ENCODE peak calls at places on chromosome 12, in seven cellular contexts. P, Y, T, S, D, X and O are unnamed samples.

GRCh38 chr12:55738113-55739024 is 4.6 kb upstream of the GDF11 start:
- DNase-seq in S (peak), P (peak), T (peak), Y (peak), D (peak), X (peak), O (peak)

GRCh38 chr12:113190761-113191160 is 5.2 kb downstream of the RITA1 start:
- DNase-seq in P (peak), X (no peak), S (no peak), T (peak), Y (peak), D (no peak), O (peak)

GRCh38 chr12:54232790-54233189 is 44.0 kb upstream of the SMUG1 start:
- DNase-seq in Y (peak), P (no peak), S (no peak), T (peak), X (no peak), D (no peak), O (peak)

GRCh38 chr12:124764451-124764850 is 99.2 kb downstream of the SCARB1 start:
- DNase-seq in Y (peak), X (no peak), P (no peak), S (peak), D (peak), T (peak), O (peak)

GRCh38 chr12:70576341-70577282 is 60.6 kb downstream of the PTPRB start:
- DNase-seq in X (peak), Y (peak), T (peak), P (no peak), D (peak), S (no peak), O (peak)

GRCh38 chr12:4855121-4855924 is 54.4 kb upstream of the KCNA1 start:
- DNase-seq in P (peak), Y (peak), S (peak), D (peak), T (peak), X (peak), O (peak)

GRCh38 chr12:3419538-3419937 is 71.5 kb upstream of the PRMT8 start:
- DNase-seq in Y (no peak), T (no peak), S (no peak), D (no peak), X (peak), P (no peak), O (no peak)

GRCh38 chr12:95182868-95183415 is 34.3 kb downstream of the FGD6 start:
- DNase-seq in S (no peak), D (peak), T (peak), X (no peak), Y (peak), P (no peak), O (no peak)

GRCh38 chr12:39988574-39988973 is 117.3 kb downstream of the SLC2A13 start:
- DNase-seq in Y (no peak), X (no peak), S (no peak), T (no peak), P (no peak), D (no peak), O (no peak)

GRCh38 chr12:54413284-54414190 is 5.5 kb downstream of the ITGA5 start:
- DNase-seq in X (no peak), D (no peak), T (no peak), P (no peak), S (no peak), Y (peak), O (peak)

GRCh38 chr12:25725874-25726273 is 172.8 kb upstream of the LMNTD1 start:
- DNase-seq in D (peak), P (no peak), X (no peak), T (peak), Y (peak), S (no peak), O (no peak)

GRCh38 chr12:26740991-26741390 is 92.0 kb downstream of the ITPR2 start:
- DNase-seq in T (no peak), Y (no peak), D (no peak), P (no peak), X (no peak), S (no peak), O (no peak)

GRCh38 chr12:124995200-124995961 is 1.9 kb downstream of the BRI3BP start:
- DNase-seq in Y (no peak), T (no peak), D (no peak), P (no peak), S (no peak), X (no peak), O (peak)

GRCh38 chr12:98999569-98999968 is 354.5 kb downstream of the APAF1 start:
- DNase-seq in Y (no peak), X (no peak), T (no peak), D (no peak), S (no peak), P (no peak), O (no peak)

GRCh38 chr12:60539592-60539991 is 943.8 kb downstream of the SLC16A7 start:
- DNase-seq in Y (peak), X (no peak), S (no peak), T (no peak), P (no peak), D (no peak), O (no peak)

GRCh38 chr12:101608301-101609133 is 13.7 kb downstream of the MYBPC1 start:
- DNase-seq in X (no peak), P (no peak), S (no peak), T (no peak), D (no peak), Y (no peak), O (no peak)

GRCh38 chr12:7555752-7556151 is 52.2 kb upstream of the CD163 start:
- DNase-seq in S (no peak), P (no peak), T (peak), X (no peak), Y (peak), D (peak), O (no peak)

GRCh38 chr12:70774055-70774454 is 136.8 kb upstream of the PTPRB start:
- DNase-seq in T (no peak), X (no peak), S (no peak), Y (no peak), P (no peak), D (no peak), O (no peak)

GRCh38 chr12:12528361-12529092 is 34.1 kb downstream of the DUSP16 start:
- DNase-seq in Y (no peak), D (no peak), P (no peak), X (no peak), T (no peak), S (no peak), O (no peak)
- H4K8ac ChIP-seq in Y (no peak), D (no peak), P (no peak), X (no peak), T (no peak), S (no peak), O (no peak)

GRCh38 chr12:67391656-67392055 is 122.5 kb downstream of the CAND1 start:
- DNase-seq in T (no peak), D (no peak), Y (no peak), P (no peak), S (no peak), X (no peak), O (no peak)
- H3K4me2 ChIP-seq in T (no peak), D (no peak), Y (no peak), P (no peak), S (no peak), X (no peak), O (no peak)

GRCh38 chr12:90921536-90921935 is 33.4 kb downstream of the CCER1 start:
- DNase-seq in Y (no peak), T (peak), P (no peak), D (no peak), X (no peak), S (no peak), O (no peak)
- H4K8ac ChIP-seq in Y (no peak), T (no peak), P (no peak), D (no peak), X (no peak), S (no peak), O (no peak)

GRCh38 chr12:84983289-84983688 is 52.8 kb downstream of the TSPAN19 start:
- DNase-seq in P (no peak), D (no peak), Y (no peak), T (no peak), X (no peak), S (no peak), O (no peak)
- H3K4me2 ChIP-seq in P (no peak), D (no peak), Y (no peak), T (no peak), X (no peak), S (no peak), O (no peak)

DNA sequence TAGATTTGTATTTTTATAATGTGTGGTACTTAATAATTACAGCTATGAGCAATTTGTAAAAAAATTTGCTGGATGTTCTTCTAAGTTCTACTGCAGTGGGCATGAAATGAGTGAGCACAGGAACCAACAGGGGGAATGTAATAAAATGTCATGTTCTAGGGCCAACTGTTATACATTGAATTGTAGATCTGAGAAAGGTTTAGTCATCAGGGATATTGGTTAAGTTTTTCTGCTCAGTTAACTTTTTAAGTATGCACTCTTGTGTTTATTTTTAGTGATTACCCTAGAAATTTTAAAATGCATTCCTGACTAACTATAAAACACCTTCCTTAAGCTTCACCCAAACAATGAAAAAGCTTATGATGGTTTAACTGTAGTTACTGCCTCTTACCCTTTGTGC is 101.8 kb downstream of the CAND1 start:
- DNase-seq in D (no peak), S (no peak), T (no peak), X (no peak), P (no peak), Y (no peak), O (no peak)
- H4K8ac ChIP-seq in D (no peak), S (no peak), T (no peak), X (no peak), P (no peak), Y (no peak), O (no peak)

GRCh38 chr12:120190386-120190785 is 4.1 kb downstream of the GCN1 start:
- DNase-seq in T (no peak), Y (no peak), S (no peak), P (no peak), D (no peak), X (no peak), O (no peak)

GRCh38 chr12:120194226-120194533 is 335 bp downstream of the GCN1 start:
- DNase-seq in Y (no peak), P (no peak), D (peak), T (no peak), X (no peak), S (no peak), O (peak)

GRCh38 chr12:120194534-120195395 is at the start of gene GCN1:
- DNase-seq in T (peak), D (peak), S (peak), P (peak), Y (peak), X (peak), O (peak)

GRCh38 chr12:120186654-120187053 is 7.9 kb downstream of the GCN1 start:
- DNase-seq in D (no peak), Y (no peak), X (no peak), S (no peak), T (no peak), P (no peak), O (no peak)

DNA sequence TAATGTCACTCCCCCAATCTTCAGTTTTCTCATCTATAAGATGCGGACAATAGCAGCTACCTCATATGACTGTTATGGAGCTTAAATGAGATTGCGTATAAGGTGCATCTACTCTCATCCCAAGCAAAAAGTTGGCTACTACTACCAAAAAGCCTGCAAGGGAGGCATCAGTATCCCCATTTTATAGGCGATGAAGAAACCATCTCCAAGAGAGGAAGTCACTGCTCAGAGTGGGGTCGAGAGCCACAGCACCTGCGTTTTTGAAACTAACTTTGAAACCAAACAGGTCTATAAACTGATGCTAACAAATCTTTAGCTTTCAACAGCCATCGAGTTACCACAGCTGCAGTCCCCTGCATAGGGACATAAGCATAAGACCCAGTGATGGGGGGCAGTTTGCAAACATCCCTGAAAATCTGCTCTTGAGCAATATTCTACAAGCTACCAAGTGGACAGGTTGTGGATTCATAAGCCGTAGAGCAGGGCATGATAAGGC is 3.5 kb downstream of the GCN1 start:
- DNase-seq in Y (no peak), X (no peak), T (no peak), D (no peak), S (no peak), P (no peak), O (no peak)
- H3K4me2 ChIP-seq in Y (no peak), X (no peak), T (no peak), D (no peak), S (no peak), P (no peak), O (no peak)